ENCODE peak calls at places on chromosomes 16 and 17, in eight cellular contexts. One of them, this sample, is unnamed.

GRCh38 chr17:47301161-47301560 is 22.6 kb upstream of the EFCAB13 start:
- DNase-seq in NCI-H1417: no peak
- DNase-seq in stimulated activated CD8-positive, alpha-beta memory T cell treated with anti-CD3 and anti-CD28 coated beads, Interleukin-4, amount 100 ng/mL, for 1 hour: no peak
- DNase-seq in lower leg skin: no peak
- DNase-seq in activated CD4-positive, alpha-beta T cell treated with anti-CD3 and anti-CD28 coated beads, Interleukin-2, amount 50 U/mL, for 48 hours: no peak
- DNase-seq in AG04450: no peak
- DNase-seq in MM.1S: no peak
- DNase-seq in SW 1271: no peak
- DNase-seq in this sample: no peak

GRCh38 chr17:82767041-82767754 is 15.3 kb downstream of the TBCD start:
- DNase-seq in MM.1S: no peak
- DNase-seq in activated CD4-positive, alpha-beta T cell treated with anti-CD3 and anti-CD28 coated beads, Interleukin-2, amount 50 U/mL, for 48 hours: peak
- DNase-seq in stimulated activated CD8-positive, alpha-beta memory T cell treated with anti-CD3 and anti-CD28 coated beads, Interleukin-4, amount 100 ng/mL, for 1 hour: no peak
- DNase-seq in NCI-H1417: no peak
- DNase-seq in SW 1271: no peak
- DNase-seq in lower leg skin: no peak
- DNase-seq in AG04450: no peak
- DNase-seq in this sample: peak

GRCh38 chr17:58317421-58318064 is 11.1 kb downstream of the TSPOAP1 start:
- DNase-seq in stimulated activated CD8-positive, alpha-beta memory T cell treated with anti-CD3 and anti-CD28 coated beads, Interleukin-4, amount 100 ng/mL, for 1 hour: no peak
- DNase-seq in NCI-H1417: no peak
- DNase-seq in SW 1271: peak
- DNase-seq in activated CD4-positive, alpha-beta T cell treated with anti-CD3 and anti-CD28 coated beads, Interleukin-2, amount 50 U/mL, for 48 hours: peak
- DNase-seq in AG04450: peak
- DNase-seq in lower leg skin: peak
- DNase-seq in MM.1S: peak
- DNase-seq in this sample: peak

GRCh38 chr17:79955167-79955549 is 80.5 kb downstream of the TBC1D16 start:
- DNase-seq in SW 1271: no peak
- DNase-seq in MM.1S: no peak
- DNase-seq in AG04450: no peak
- DNase-seq in lower leg skin: peak
- DNase-seq in NCI-H1417: no peak
- DNase-seq in stimulated activated CD8-positive, alpha-beta memory T cell treated with anti-CD3 and anti-CD28 coated beads, Interleukin-4, amount 100 ng/mL, for 1 hour: no peak
- DNase-seq in activated CD4-positive, alpha-beta T cell treated with anti-CD3 and anti-CD28 coated beads, Interleukin-2, amount 50 U/mL, for 48 hours: no peak
- DNase-seq in this sample: no peak

GRCh38 chr16:53458623-53459022 is 24.4 kb downstream of the RBL2 start:
- DNase-seq in activated CD4-positive, alpha-beta T cell treated with anti-CD3 and anti-CD28 coated beads, Interleukin-2, amount 50 U/mL, for 48 hours: no peak
- DNase-seq in AG04450: no peak
- DNase-seq in SW 1271: no peak
- DNase-seq in stimulated activated CD8-positive, alpha-beta memory T cell treated with anti-CD3 and anti-CD28 coated beads, Interleukin-4, amount 100 ng/mL, for 1 hour: no peak
- DNase-seq in lower leg skin: no peak
- DNase-seq in MM.1S: no peak
- DNase-seq in NCI-H1417: no peak
- DNase-seq in this sample: no peak

GRCh38 chr16:73057369-73058210 is 9.7 kb upstream of the ZFHX3 start:
- DNase-seq in AG04450: no peak
- DNase-seq in activated CD4-positive, alpha-beta T cell treated with anti-CD3 and anti-CD28 coated beads, Interleukin-2, amount 50 U/mL, for 48 hours: no peak
- DNase-seq in NCI-H1417: peak
- DNase-seq in stimulated activated CD8-positive, alpha-beta memory T cell treated with anti-CD3 and anti-CD28 coated beads, Interleukin-4, amount 100 ng/mL, for 1 hour: no peak
- DNase-seq in SW 1271: no peak
- DNase-seq in lower leg skin: no peak
- DNase-seq in MM.1S: peak
- DNase-seq in this sample: no peak

GRCh38 chr17:15213381-15214087 is 51.6 kb downstream of the PMP22 start:
- DNase-seq in MM.1S: no peak
- DNase-seq in stimulated activated CD8-positive, alpha-beta memory T cell treated with anti-CD3 and anti-CD28 coated beads, Interleukin-4, amount 100 ng/mL, for 1 hour: no peak
- DNase-seq in lower leg skin: no peak
- DNase-seq in NCI-H1417: peak
- DNase-seq in activated CD4-positive, alpha-beta T cell treated with anti-CD3 and anti-CD28 coated beads, Interleukin-2, amount 50 U/mL, for 48 hours: no peak
- DNase-seq in SW 1271: no peak
- DNase-seq in AG04450: no peak
- DNase-seq in this sample: no peak

GRCh38 chr17:39810939-39811728 is 53.0 kb downstream of the IKZF3 start:
- DNase-seq in activated CD4-positive, alpha-beta T cell treated with anti-CD3 and anti-CD28 coated beads, Interleukin-2, amount 50 U/mL, for 48 hours: no peak
- DNase-seq in MM.1S: no peak
- DNase-seq in NCI-H1417: no peak
- DNase-seq in lower leg skin: no peak
- DNase-seq in SW 1271: no peak
- DNase-seq in stimulated activated CD8-positive, alpha-beta memory T cell treated with anti-CD3 and anti-CD28 coated beads, Interleukin-4, amount 100 ng/mL, for 1 hour: no peak
- DNase-seq in AG04450: no peak
- DNase-seq in this sample: no peak

GRCh38 chr17:52158450-52159042 is at the start of gene CA10:
- DNase-seq in MM.1S: no peak
- DNase-seq in stimulated activated CD8-positive, alpha-beta memory T cell treated with anti-CD3 and anti-CD28 coated beads, Interleukin-4, amount 100 ng/mL, for 1 hour: no peak
- DNase-seq in lower leg skin: no peak
- DNase-seq in NCI-H1417: no peak
- DNase-seq in SW 1271: no peak
- DNase-seq in activated CD4-positive, alpha-beta T cell treated with anti-CD3 and anti-CD28 coated beads, Interleukin-2, amount 50 U/mL, for 48 hours: no peak
- DNase-seq in AG04450: no peak
- DNase-seq in this sample: no peak

GRCh38 chr17:81238490-81238814 is 403 bp downstream of the TEPSIN start:
- DNase-seq in NCI-H1417: no peak
- DNase-seq in activated CD4-positive, alpha-beta T cell treated with anti-CD3 and anti-CD28 coated beads, Interleukin-2, amount 50 U/mL, for 48 hours: no peak
- DNase-seq in AG04450: no peak
- DNase-seq in stimulated activated CD8-positive, alpha-beta memory T cell treated with anti-CD3 and anti-CD28 coated beads, Interleukin-4, amount 100 ng/mL, for 1 hour: no peak
- DNase-seq in SW 1271: no peak
- DNase-seq in lower leg skin: no peak
- DNase-seq in MM.1S: no peak
- DNase-seq in this sample: no peak

GRCh38 chr16:70665806-70666735 is 19.7 kb downstream of the IL34 start:
- DNase-seq in activated CD4-positive, alpha-beta T cell treated with anti-CD3 and anti-CD28 coated beads, Interleukin-2, amount 50 U/mL, for 48 hours: no peak
- DNase-seq in SW 1271: no peak
- DNase-seq in stimulated activated CD8-positive, alpha-beta memory T cell treated with anti-CD3 and anti-CD28 coated beads, Interleukin-4, amount 100 ng/mL, for 1 hour: no peak
- DNase-seq in MM.1S: no peak
- DNase-seq in lower leg skin: peak
- DNase-seq in AG04450: no peak
- DNase-seq in NCI-H1417: no peak
- DNase-seq in this sample: no peak

GRCh38 chr17:32503251-32504165 is 16.7 kb downstream of the CDK5R1 start:
- DNase-seq in MM.1S: peak
- DNase-seq in NCI-H1417: no peak
- DNase-seq in lower leg skin: no peak
- DNase-seq in AG04450: no peak
- DNase-seq in activated CD4-positive, alpha-beta T cell treated with anti-CD3 and anti-CD28 coated beads, Interleukin-2, amount 50 U/mL, for 48 hours: no peak
- DNase-seq in SW 1271: no peak
- DNase-seq in stimulated activated CD8-positive, alpha-beta memory T cell treated with anti-CD3 and anti-CD28 coated beads, Interleukin-4, amount 100 ng/mL, for 1 hour: no peak
- DNase-seq in this sample: no peak

GRCh38 chr17:50800196-50800700 is 32.9 kb upstream of the ANKRD40CL start:
- DNase-seq in SW 1271: no peak
- DNase-seq in MM.1S: no peak
- DNase-seq in NCI-H1417: no peak
- DNase-seq in AG04450: no peak
- DNase-seq in activated CD4-positive, alpha-beta T cell treated with anti-CD3 and anti-CD28 coated beads, Interleukin-2, amount 50 U/mL, for 48 hours: no peak
- DNase-seq in stimulated activated CD8-positive, alpha-beta memory T cell treated with anti-CD3 and anti-CD28 coated beads, Interleukin-4, amount 100 ng/mL, for 1 hour: no peak
- DNase-seq in lower leg skin: no peak
- DNase-seq in this sample: no peak

GRCh38 chr16:25855818-25856217 is 164.1 kb downstream of the HS3ST4 start:
- DNase-seq in SW 1271: no peak
- DNase-seq in NCI-H1417: no peak
- DNase-seq in MM.1S: no peak
- DNase-seq in lower leg skin: no peak
- DNase-seq in activated CD4-positive, alpha-beta T cell treated with anti-CD3 and anti-CD28 coated beads, Interleukin-2, amount 50 U/mL, for 48 hours: no peak
- DNase-seq in AG04450: no peak
- DNase-seq in stimulated activated CD8-positive, alpha-beta memory T cell treated with anti-CD3 and anti-CD28 coated beads, Interleukin-4, amount 100 ng/mL, for 1 hour: no peak
- DNase-seq in this sample: no peak

GRCh38 chr16:81940781-81941560 is 70.3 kb downstream of the SDR42E1 start:
- DNase-seq in lower leg skin: no peak
- DNase-seq in stimulated activated CD8-positive, alpha-beta memory T cell treated with anti-CD3 and anti-CD28 coated beads, Interleukin-4, amount 100 ng/mL, for 1 hour: no peak
- DNase-seq in MM.1S: no peak
- DNase-seq in NCI-H1417: no peak
- DNase-seq in activated CD4-positive, alpha-beta T cell treated with anti-CD3 and anti-CD28 coated beads, Interleukin-2, amount 50 U/mL, for 48 hours: no peak
- DNase-seq in SW 1271: peak
- DNase-seq in AG04450: peak
- DNase-seq in this sample: peak

GRCh38 chr17:49727353-49727752 is 19.6 kb upstream of the SLC35B1 start:
- DNase-seq in AG04450: no peak
- DNase-seq in SW 1271: no peak
- DNase-seq in stimulated activated CD8-positive, alpha-beta memory T cell treated with anti-CD3 and anti-CD28 coated beads, Interleukin-4, amount 100 ng/mL, for 1 hour: no peak
- DNase-seq in lower leg skin: no peak
- DNase-seq in activated CD4-positive, alpha-beta T cell treated with anti-CD3 and anti-CD28 coated beads, Interleukin-2, amount 50 U/mL, for 48 hours: no peak
- DNase-seq in MM.1S: no peak
- DNase-seq in NCI-H1417: no peak
- DNase-seq in this sample: no peak

GRCh38 chr16:75377971-75378386 is 55.3 kb downstream of the CFDP1 start:
- DNase-seq in activated CD4-positive, alpha-beta T cell treated with anti-CD3 and anti-CD28 coated beads, Interleukin-2, amount 50 U/mL, for 48 hours: no peak
- DNase-seq in NCI-H1417: peak
- DNase-seq in MM.1S: no peak
- DNase-seq in SW 1271: peak
- DNase-seq in AG04450: peak
- DNase-seq in lower leg skin: no peak
- DNase-seq in stimulated activated CD8-positive, alpha-beta memory T cell treated with anti-CD3 and anti-CD28 coated beads, Interleukin-4, amount 100 ng/mL, for 1 hour: no peak
- DNase-seq in this sample: peak

GRCh38 chr17:53193044-53193443 is 629.7 kb upstream of the KIF2B start:
- DNase-seq in activated CD4-positive, alpha-beta T cell treated with anti-CD3 and anti-CD28 coated beads, Interleukin-2, amount 50 U/mL, for 48 hours: no peak
- DNase-seq in stimulated activated CD8-positive, alpha-beta memory T cell treated with anti-CD3 and anti-CD28 coated beads, Interleukin-4, amount 100 ng/mL, for 1 hour: no peak
- DNase-seq in MM.1S: no peak
- DNase-seq in lower leg skin: no peak
- DNase-seq in SW 1271: no peak
- DNase-seq in AG04450: no peak
- DNase-seq in NCI-H1417: no peak
- DNase-seq in this sample: no peak

GRCh38 chr16:11742041-11742535 is 569 bp downstream of the TXNDC11 start:
- DNase-seq in AG04450: no peak
- DNase-seq in SW 1271: no peak
- DNase-seq in NCI-H1417: no peak
- DNase-seq in stimulated activated CD8-positive, alpha-beta memory T cell treated with anti-CD3 and anti-CD28 coated beads, Interleukin-4, amount 100 ng/mL, for 1 hour: peak
- DNase-seq in MM.1S: peak
- DNase-seq in activated CD4-positive, alpha-beta T cell treated with anti-CD3 and anti-CD28 coated beads, Interleukin-2, amount 50 U/mL, for 48 hours: peak
- DNase-seq in lower leg skin: peak
- DNase-seq in this sample: peak

GRCh38 chr17:26807024-26807423 is 486.9 kb upstream of the WSB1 start:
- DNase-seq in NCI-H1417: no peak
- DNase-seq in stimulated activated CD8-positive, alpha-beta memory T cell treated with anti-CD3 and anti-CD28 coated beads, Interleukin-4, amount 100 ng/mL, for 1 hour: no peak
- DNase-seq in AG04450: no peak
- DNase-seq in activated CD4-positive, alpha-beta T cell treated with anti-CD3 and anti-CD28 coated beads, Interleukin-2, amount 50 U/mL, for 48 hours: no peak
- DNase-seq in MM.1S: no peak
- DNase-seq in SW 1271: no peak
- DNase-seq in lower leg skin: no peak
- DNase-seq in this sample: no peak

GRCh38 chr17:78494961-78495330 is 82.2 kb downstream of the DNAH17 start:
- DNase-seq in SW 1271: no peak
- DNase-seq in AG04450: no peak
- DNase-seq in lower leg skin: no peak
- DNase-seq in stimulated activated CD8-positive, alpha-beta memory T cell treated with anti-CD3 and anti-CD28 coated beads, Interleukin-4, amount 100 ng/mL, for 1 hour: no peak
- DNase-seq in activated CD4-positive, alpha-beta T cell treated with anti-CD3 and anti-CD28 coated beads, Interleukin-2, amount 50 U/mL, for 48 hours: no peak
- DNase-seq in NCI-H1417: no peak
- DNase-seq in MM.1S: no peak
- DNase-seq in this sample: no peak

GRCh38 chr17:39997543-39997942 is 16.9 kb downstream of the PSMD3 start:
- DNase-seq in SW 1271: no peak
- DNase-seq in stimulated activated CD8-positive, alpha-beta memory T cell treated with anti-CD3 and anti-CD28 coated beads, Interleukin-4, amount 100 ng/mL, for 1 hour: no peak
- DNase-seq in MM.1S: no peak
- DNase-seq in activated CD4-positive, alpha-beta T cell treated with anti-CD3 and anti-CD28 coated beads, Interleukin-2, amount 50 U/mL, for 48 hours: no peak
- DNase-seq in NCI-H1417: no peak
- DNase-seq in AG04450: no peak
- DNase-seq in lower leg skin: no peak
- DNase-seq in this sample: no peak

GRCh38 chr16:65509172-65509571 is 387.3 kb upstream of the CDH11 start:
- DNase-seq in NCI-H1417: no peak
- DNase-seq in activated CD4-positive, alpha-beta T cell treated with anti-CD3 and anti-CD28 coated beads, Interleukin-2, amount 50 U/mL, for 48 hours: no peak
- DNase-seq in MM.1S: no peak
- DNase-seq in stimulated activated CD8-positive, alpha-beta memory T cell treated with anti-CD3 and anti-CD28 coated beads, Interleukin-4, amount 100 ng/mL, for 1 hour: no peak
- DNase-seq in SW 1271: no peak
- DNase-seq in lower leg skin: no peak
- DNase-seq in AG04450: no peak
- DNase-seq in this sample: no peak

GRCh38 chr17:36864230-36864629 is 73.0 kb upstream of the LHX1 start:
- DNase-seq in MM.1S: no peak
- DNase-seq in NCI-H1417: no peak
- DNase-seq in lower leg skin: no peak
- DNase-seq in activated CD4-positive, alpha-beta T cell treated with anti-CD3 and anti-CD28 coated beads, Interleukin-2, amount 50 U/mL, for 48 hours: no peak
- DNase-seq in stimulated activated CD8-positive, alpha-beta memory T cell treated with anti-CD3 and anti-CD28 coated beads, Interleukin-4, amount 100 ng/mL, for 1 hour: no peak
- DNase-seq in AG04450: no peak
- DNase-seq in SW 1271: no peak
- DNase-seq in this sample: no peak

This sample was measured in HTR-8/SVneo.